ENCODE peak calls at places on chromosomes 4 and X, in eight cellular contexts. Q, N, C, A, V, U, X and R are unnamed samples.

GRCh38 chr4:77734928-77735327 is 84.2 kb downstream of the CNOT6L start:
- DNase-seq in Q (no peak), N (peak), C (peak), A (peak), V (peak), U (no peak), X (peak), R (peak)

GRCh38 chr4:17490575-17491059 is 21.3 kb downstream of the QDPR start:
- DNase-seq in Q (no peak), N (no peak), C (no peak), A (no peak), V (no peak), U (no peak), X (no peak), R (no peak)

GRCh38 chr4:113998531-113998930 is 19.1 kb upstream of the ARSJ start:
- DNase-seq in Q (no peak), N (no peak), C (no peak), A (peak), V (no peak), U (no peak), X (peak), R (no peak)

GRCh38 chrX:15188039-15188438 is 81.8 kb downstream of the ASB9 start:
- DNase-seq in Q (no peak), N (no peak), C (no peak), A (no peak), V (no peak), U (no peak), X (no peak), R (no peak)

GRCh38 chrX:117510453-117510852 is 606.2 kb downstream of the KLHL13 start:
- DNase-seq in Q (no peak), N (no peak), C (no peak), A (no peak), V (no peak), U (no peak), X (no peak), R (no peak)

GRCh38 chrX:19064175-19064574 is 58.1 kb downstream of the ADGRG2 start:
- DNase-seq in Q (no peak), N (no peak), C (no peak), A (peak), V (peak), U (no peak), X (peak), R (no peak)

GRCh38 chrX:156008915-156009314 is 11.4 kb downstream of the IL9R start:
- DNase-seq in Q (no peak), N (no peak), C (no peak), A (no peak), V (no peak), U (no peak), X (no peak), R (peak)

GRCh38 chr4:126794363-126794762 is 838.4 kb upstream of the INTU start:
- DNase-seq in Q (no peak), N (no peak), C (no peak), A (peak), V (no peak), U (no peak), X (no peak), R (no peak)

GRCh38 chr4:82601242-82602015 is 39.6 kb upstream of the TMEM150C start:
- DNase-seq in Q (no peak), N (no peak), C (no peak), A (peak), V (no peak), U (no peak), X (peak), R (no peak)

GRCh38 chr4:168139336-168139735 is 47.0 kb downstream of the ANXA10 start:
- DNase-seq in Q (no peak), N (no peak), C (no peak), A (peak), V (peak), U (no peak), X (peak), R (no peak)

GRCh38 chrX:149453911-149454820 is 50.9 kb downstream of the IDS start:
- DNase-seq in Q (no peak), N (no peak), C (no peak), A (no peak), V (no peak), U (no peak), X (peak), R (no peak)

GRCh38 chr4:122117743-122118142 is 34.4 kb upstream of the BLTP1 start:
- DNase-seq in Q (no peak), N (peak), C (no peak), A (peak), V (no peak), U (no peak), X (peak), R (peak)

GRCh38 chr4:150476776-150477175 is 105.2 kb upstream of the MAB21L2 start:
- DNase-seq in Q (no peak), N (no peak), C (no peak), A (no peak), V (no peak), U (no peak), X (no peak), R (no peak)